ENCODE peak calls at places on chromosomes 1 and 21, in nine cellular contexts. T is COR-L47; Q is Calu3; E is T-helper 2 cell; C is gastrocnemius medialis; D is cerebellar nuclear complex; L is activated naive CD8-positive, alpha-beta T cell treated with anti-CD3 and anti-CD28 coated beads, Interleukin-2, amount 50 U/mL, for 24 hours; R is CD8-positive, alpha-beta memory T cell; X is NAMALWA. Z is an unnamed sample.

GRCh38 chr1:1137256-1138045 is 21.6 kb upstream of the C1orf159 start:
- DNase-seq in T (peak), Q (peak), E (peak), C (no peak), D (no peak), L (peak), R (peak), X (peak), Z (no peak)

GRCh38 chr1:67652800-67653199 is 32.2 kb upstream of the GADD45A start:
- DNase-seq in T (no peak), Q (no peak), E (no peak), C (peak), D (no peak), L (no peak), R (no peak), X (no peak), Z (no peak)

GRCh38 chr1:21273743-21274142 is 16.5 kb downstream of the ECE1 start:
- DNase-seq in T (no peak), Q (no peak), E (no peak), C (no peak), D (no peak), L (no peak), R (no peak), X (no peak), Z (no peak)

GRCh38 chr1:96366516-96366915 is 355.1 kb upstream of the PTBP2 start:
- DNase-seq in T (no peak), Q (no peak), E (no peak), C (no peak), D (no peak), L (no peak), R (no peak), X (no peak), Z (no peak)

GRCh38 chr1:214927791-214928190 is 154.7 kb upstream of the KCNK2 start:
- DNase-seq in T (no peak), Q (no peak), E (no peak), C (no peak), D (no peak), L (no peak), R (no peak), X (no peak), Z (no peak)

GRCh38 chr1:26121854-26122773 is 10.5 kb downstream of the PDIK1L start:
- DNase-seq in T (no peak), Q (no peak), E (no peak), C (no peak), D (no peak), L (no peak), R (no peak), X (no peak), Z (no peak)

GRCh38 chr1:15803380-15803779 is 4.1 kb downstream of the UQCRHL start:
- DNase-seq in T (peak), Q (no peak), E (no peak), C (no peak), D (no peak), L (peak), R (peak), X (peak), Z (peak)

GRCh38 chr1:153968000-153968363 is 280 bp downstream of the CREB3L4 start:
- DNase-seq in T (peak), Q (peak), E (no peak), C (no peak), D (no peak), L (no peak), R (peak), X (no peak), Z (no peak)

GRCh38 chr1:207031016-207031415 is 1.5 kb downstream of the C1orf116 start:
- DNase-seq in T (no peak), Q (no peak), E (no peak), C (no peak), D (no peak), L (no peak), R (no peak), X (no peak), Z (no peak)

GRCh38 chr1:2594001-2594640 is 7.5 kb downstream of the PRXL2B start:
- DNase-seq in T (peak), Q (peak), E (no peak), C (no peak), D (no peak), L (no peak), R (no peak), X (no peak), Z (peak)

GRCh38 chr1:77447669-77448068 is 165.8 kb downstream of the AK5 start:
- DNase-seq in T (no peak), Q (no peak), E (no peak), C (no peak), D (no peak), L (no peak), R (no peak), X (no peak), Z (no peak)

GRCh38 chr1:68301538-68301937 is 69.2 kb upstream of the WLS start:
- DNase-seq in T (no peak), Q (no peak), E (no peak), C (no peak), D (no peak), L (no peak), R (no peak), X (no peak), Z (no peak)

GRCh38 chr1:94670273-94670672 is 128.7 kb upstream of the F3 start:
- DNase-seq in T (no peak), Q (no peak), E (no peak), C (no peak), D (no peak), L (no peak), R (no peak), X (no peak), Z (no peak)

GRCh38 chr21:41374867-41375533 is 13.2 kb downstream of the MX2 start:
- DNase-seq in T (no peak), Q (no peak), E (no peak), C (no peak), D (no peak), L (no peak), R (no peak), X (no peak), Z (no peak)

GRCh38 chr21:28136687-28137086 is 856.0 kb downstream of the LTN1 start:
- DNase-seq in T (no peak), Q (no peak), E (no peak), C (no peak), D (no peak), L (no peak), R (no peak), X (no peak), Z (no peak)

GRCh38 chr1:184647471-184647870 is 107.2 kb downstream of the EDEM3 start:
- DNase-seq in T (no peak), Q (no peak), E (no peak), C (no peak), D (no peak), L (no peak), R (no peak), X (no peak), Z (no peak)

GRCh38 chr1:76746195-76746594 is 121.1 kb upstream of the ST6GALNAC5 start:
- DNase-seq in T (no peak), Q (no peak), E (no peak), C (no peak), D (no peak), L (no peak), R (no peak), X (no peak), Z (no peak)

GRCh38 chr21:31913191-31913608 is 40.4 kb downstream of the HUNK start:
- DNase-seq in T (no peak), Q (no peak), E (no peak), C (no peak), D (no peak), L (no peak), R (no peak), X (no peak), Z (no peak)

GRCh38 chr21:20856926-20857325 is 141.3 kb upstream of the NCAM2 start:
- DNase-seq in T (peak), Q (no peak), E (no peak), C (no peak), D (no peak), L (no peak), R (no peak), X (no peak), Z (no peak)

GRCh38 chr21:41204736-41205135 is 36.8 kb downstream of the BACE2 start:
- DNase-seq in T (no peak), Q (no peak), E (no peak), C (no peak), D (no peak), L (no peak), R (no peak), X (no peak), Z (no peak)

GRCh38 chr1:151982300-151983005 is 11.2 kb downstream of the S100A10 start:
- DNase-seq in T (no peak), Q (no peak), E (no peak), C (no peak), D (no peak), L (no peak), R (no peak), X (no peak), Z (no peak)

GRCh38 chr21:44970766-44971671 is 31.2 kb downstream of the SLX9 start:
- DNase-seq in T (no peak), Q (no peak), E (no peak), C (no peak), D (no peak), L (no peak), R (no peak), X (no peak), Z (no peak)

Z was measured in Kasumi-1.